ENCODE peak calls at places on chromosomes 2 and 18, in seven cellular contexts. E is tibial artery, C is adrenal gland, R is left lung, Y is A549, I is suprapubic skin, V is A673. K is an unnamed sample. For H3K9me3 and H3K4me1, the result is how much of the 10 kb centered on the place peaks cover.

GRCh38 chr2:205769494-205769848 is 87.2 kb downstream of the NRP2 start:
- DNase-seq in R (no peak), Y (no peak), I (no peak), E (no peak), V (peak), C (no peak), K (peak)

GRCh38 chr2:31163011-31163540 is 24.8 kb upstream of the GALNT14 start:
- DNase-seq in V (no peak), Y (no peak), I (no peak), C (no peak), E (no peak), R (no peak), K (no peak)

GRCh38 chr18:24763765-24764548 is 303.5 kb downstream of the HRH4 start:
- DNase-seq in E (peak), V (peak), Y (no peak), C (no peak), R (no peak), I (no peak), K (no peak)

GRCh38 chr2:165529130-165529529 is 59.6 kb downstream of the CSRNP3 start:
- DNase-seq in E (no peak), C (no peak), I (no peak), V (peak), R (no peak), Y (no peak), K (no peak)

GRCh38 chr2:38925982-38926381 is 36.3 kb downstream of the ARHGEF33 start:
- DNase-seq in Y (no peak), V (no peak), R (no peak), E (no peak), C (no peak), I (no peak), K (no peak)

GRCh38 chr2:17646096-17646554 is 105.6 kb downstream of the VSNL1 start:
- DNase-seq in V (peak), I (no peak), Y (peak), E (peak), R (no peak), C (peak), K (peak)

GRCh38 chr2:205133544-205133943 is 548.8 kb upstream of the NRP2 start:
- DNase-seq in C (peak), Y (no peak), V (peak), E (peak), I (no peak), R (no peak), K (no peak)

GRCh38 chr18:77166523-77166922 is 33.9 kb upstream of the MBP start:
- DNase-seq in V (no peak), I (no peak), E (no peak), R (no peak), C (no peak), Y (no peak), K (no peak)

GRCh38 chr2:68853915-68854314 is 17.3 kb downstream of the BMP10 start:
- DNase-seq in V (no peak), I (no peak), C (no peak), E (no peak), R (no peak), Y (no peak), K (no peak)

GRCh38 chr2:23445450-23445868 is 60.5 kb downstream of the KLHL29 start:
- DNase-seq in Y (no peak), E (no peak), R (no peak), V (no peak), C (peak), I (no peak), K (no peak)

GRCh38 chr2:10777842-10778723 is 34.5 kb downstream of the PDIA6 start:
- DNase-seq in I (peak), Y (no peak), R (peak), V (no peak), E (no peak), C (no peak), K (no peak)

GRCh38 chr2:231704017-231704416 is 4.3 kb upstream of the PTMA start:
- DNase-seq in C (no peak), R (no peak), Y (no peak), V (no peak), I (no peak), E (no peak), K (no peak)

GRCh38 chr2:43215673-43216255 is 10.6 kb downstream of the ZFP36L2 start:
- DNase-seq in R (no peak), V (no peak), C (no peak), E (no peak), Y (no peak), I (no peak), K (no peak)

GRCh38 chr18:40529478-40529877 is 1425.6 kb upstream of the PIK3C3 start:
- DNase-seq in E (no peak), C (no peak), R (no peak), Y (no peak), V (peak), I (no peak), K (no peak)

GRCh38 chr2:205079173-205079572 is 533.9 kb downstream of the PARD3B start:
- DNase-seq in R (no peak), C (no peak), E (no peak), I (no peak), V (no peak), Y (no peak), K (no peak)

GRCh38 chr2:70083344-70084156 is 3.7 kb upstream of the PCBP1 start:
- DNase-seq in E (no peak), Y (no peak), V (no peak), I (peak), C (no peak), R (no peak), K (peak)

GRCh38 chr2:110881908-110882307 is 149.5 kb downstream of the ACOXL start:
- DNase-seq in R (no peak), Y (no peak), I (no peak), E (no peak), C (no peak), V (no peak), K (no peak)

GRCh38 chr18:24011095-24011917 is 3.2 kb upstream of the TTC39C start:
- DNase-seq in R (no peak), C (no peak), Y (no peak), E (no peak), I (no peak), V (no peak), K (no peak)

GRCh38 chr18:77147418-77147852 is 14.9 kb upstream of the MBP start:
- DNase-seq in C (no peak), Y (no peak), V (no peak), R (no peak), E (no peak), I (no peak), K (no peak)

GRCh38 chr2:54577944-54578667 is 122.0 kb downstream of the SPTBN1 start:
- DNase-seq in I (no peak), E (no peak), V (peak), Y (no peak), C (no peak), R (no peak), K (no peak)

GRCh38 chr2:219116776-219117646 is 43.6 kb downstream of the NHEJ1 start:
- DNase-seq in E (no peak), R (no peak), V (no peak), I (no peak), C (no peak), Y (no peak), K (no peak)

GRCh38 chr2:219119422-219120043 is 41.1 kb downstream of the NHEJ1 start:
- DNase-seq in E (peak), R (peak), C (peak), Y (peak), V (peak), I (no peak), K (no peak)

GRCh38 chr2:219122197-219122965 is 38.2 kb downstream of the NHEJ1 start:
- DNase-seq in R (no peak), E (no peak), I (no peak), Y (no peak), C (no peak), V (peak), K (no peak)

GRCh38 chr2:219120082-219120481 is 40.5 kb downstream of the NHEJ1 start:
- DNase-seq in E (no peak), I (no peak), Y (no peak), C (no peak), V (no peak), R (no peak), K (no peak)

DNA sequence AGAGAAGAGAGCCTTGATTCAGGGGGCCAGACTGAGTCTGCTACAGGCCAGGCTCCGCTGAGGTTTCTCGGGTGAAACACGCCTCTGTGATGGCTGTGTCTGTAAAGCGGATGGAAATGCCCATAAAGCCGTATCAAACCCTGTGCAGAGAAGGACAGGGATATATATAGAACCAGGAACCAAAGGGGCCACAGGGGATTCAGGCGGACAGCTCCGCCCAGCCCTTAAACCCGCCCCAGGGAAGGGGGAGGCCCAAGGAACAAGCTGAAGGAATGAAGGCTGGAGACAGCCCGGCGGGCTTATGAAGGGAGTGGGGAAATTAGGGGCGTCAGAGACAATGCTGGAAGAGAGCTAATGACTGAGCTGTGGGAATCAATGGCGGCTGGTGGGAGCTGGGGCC is 42.1 kb downstream of the NHEJ1 start:
- DNase-seq in C (no peak), V (no peak), E (no peak), Y (no peak), R (no peak), I (no peak), K (no peak)
- H3K4me3 ChIP-seq in C (no peak), V (no peak), E (no peak), Y (no peak), R (no peak), I (no peak), K (no peak)

GRCh38 chr2:84776011-84776410 is 104.9 kb downstream of the TRABD2A start:
- DNase-seq in Y (no peak), R (no peak), E (no peak), C (no peak), V (no peak), I (no peak), K (no peak)
- H3K9me3 ChIP-seq in Y (under half), R (under half), E (under half), C (under half), V (under half), I (under half), K (under half)

GRCh38 chr2:159736048-159736447 is 23.7 kb downstream of the MARCHF7 start:
- DNase-seq in E (no peak), Y (no peak), C (no peak), R (no peak), V (no peak), I (no peak), K (no peak)

GRCh38 chr2:159737917-159738296 is 25.6 kb downstream of the MARCHF7 start:
- DNase-seq in Y (no peak), C (no peak), V (no peak), E (no peak), I (no peak), R (peak), K (no peak)

GRCh38 chr2:159737292-159737916 is 25.1 kb downstream of the MARCHF7 start:
- DNase-seq in V (no peak), I (no peak), C (no peak), Y (no peak), E (no peak), R (no peak), K (no peak)

GRCh38 chr2:159738509-159739390 is 26.4 kb downstream of the MARCHF7 start:
- DNase-seq in I (no peak), V (peak), C (no peak), Y (no peak), E (no peak), R (peak), K (no peak)

GRCh38 chr2:159735648-159736047 is 23.3 kb downstream of the MARCHF7 start:
- DNase-seq in Y (no peak), C (no peak), R (no peak), V (no peak), E (no peak), I (no peak), K (no peak)
- H3K4me1 ChIP-seq in Y (under half), C (under half), R (under half), V (under half), E (under half), I (under half), K (under half)

GRCh38 chr2:27087823-27088410 is 1.3 kb downstream of the KHK start:
- DNase-seq in E (no peak), I (no peak), C (no peak), Y (no peak), R (no peak), V (no peak), K (no peak)
- H3K4me3 ChIP-seq in E (no peak), I (no peak), C (no peak), Y (no peak), R (no peak), V (peak), K (no peak)

DNA sequence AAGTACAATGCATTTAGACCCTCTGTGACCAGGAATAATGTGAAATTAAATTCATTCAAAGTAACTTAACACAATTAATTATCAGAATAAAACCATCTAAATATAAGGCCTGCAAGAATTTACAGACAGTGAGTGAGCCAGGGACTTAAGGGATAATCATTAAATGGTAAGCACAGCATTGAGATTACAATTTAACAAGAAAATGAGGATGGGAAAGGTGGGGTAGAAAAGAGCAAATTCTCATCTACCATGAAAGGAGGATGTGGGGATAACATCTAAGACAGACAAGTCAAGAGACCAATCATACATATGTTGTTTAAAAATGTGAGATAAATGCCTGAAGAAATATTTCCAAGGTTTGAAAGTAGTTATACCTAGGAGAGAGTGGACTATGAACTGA is 259.3 kb upstream of the NT5C1B start:
- DNase-seq in Y (no peak), I (no peak), E (no peak), V (no peak), C (no peak), R (no peak), K (no peak)
- H3K9me3 ChIP-seq in Y (under half), I (under half), E (under half), V (under half), C (under half), R (under half), K (under half)

GRCh38 chr2:98771264-98771663 is 40.3 kb upstream of the MGAT4A start:
- DNase-seq in R (no peak), I (no peak), Y (no peak), V (no peak), C (no peak), E (no peak), K (no peak)
- H3K4me1 ChIP-seq in R (half or more), I (under half), Y (under half), V (under half), C (under half), E (under half), K (under half)

GRCh38 chr2:216553093-216553478 is 54.4 kb downstream of the RPL37A start:
- DNase-seq in E (no peak), I (no peak), C (no peak), R (no peak), Y (no peak), V (no peak), K (no peak)
- H3K4me3 ChIP-seq in E (no peak), I (no peak), C (no peak), R (no peak), Y (no peak), V (no peak), K (no peak)

GRCh38 chr2:172535119-172535518 is 20.8 kb upstream of the PDK1 start:
- DNase-seq in V (no peak), Y (no peak), R (no peak), E (no peak), I (no peak), C (no peak), K (no peak)
- H3K9me3 ChIP-seq in V (under half), Y (under half), R (under half), E (under half), I (under half), C (under half), K (under half)

GRCh38 chr2:224883700-224884099 is 158.6 kb downstream of the DOCK10 start:
- DNase-seq in E (no peak), V (no peak), I (no peak), R (no peak), Y (no peak), C (no peak), K (no peak)
- H3K4me1 ChIP-seq in E (under half), V (under half), I (under half), R (half or more), Y (half or more), C (under half), K (half or more)

GRCh38 chr2:224444783-224445182 is 42.9 kb upstream of the FAM124B start:
- DNase-seq in R (no peak), E (no peak), V (no peak), C (no peak), I (no peak), Y (no peak), K (no peak)

GRCh38 chr2:224444011-224444410 is 42.1 kb upstream of the FAM124B start:
- DNase-seq in I (no peak), Y (no peak), C (no peak), E (no peak), R (no peak), V (peak), K (peak)

GRCh38 chr2:224448236-224448635 is 46.3 kb upstream of the FAM124B start:
- DNase-seq in R (no peak), Y (no peak), C (no peak), V (no peak), I (no peak), E (no peak), K (no peak)

GRCh38 chr2:224453892-224454291 is 52.0 kb upstream of the FAM124B start:
- DNase-seq in V (no peak), I (no peak), Y (no peak), E (no peak), C (no peak), R (no peak), K (no peak)

DNA sequence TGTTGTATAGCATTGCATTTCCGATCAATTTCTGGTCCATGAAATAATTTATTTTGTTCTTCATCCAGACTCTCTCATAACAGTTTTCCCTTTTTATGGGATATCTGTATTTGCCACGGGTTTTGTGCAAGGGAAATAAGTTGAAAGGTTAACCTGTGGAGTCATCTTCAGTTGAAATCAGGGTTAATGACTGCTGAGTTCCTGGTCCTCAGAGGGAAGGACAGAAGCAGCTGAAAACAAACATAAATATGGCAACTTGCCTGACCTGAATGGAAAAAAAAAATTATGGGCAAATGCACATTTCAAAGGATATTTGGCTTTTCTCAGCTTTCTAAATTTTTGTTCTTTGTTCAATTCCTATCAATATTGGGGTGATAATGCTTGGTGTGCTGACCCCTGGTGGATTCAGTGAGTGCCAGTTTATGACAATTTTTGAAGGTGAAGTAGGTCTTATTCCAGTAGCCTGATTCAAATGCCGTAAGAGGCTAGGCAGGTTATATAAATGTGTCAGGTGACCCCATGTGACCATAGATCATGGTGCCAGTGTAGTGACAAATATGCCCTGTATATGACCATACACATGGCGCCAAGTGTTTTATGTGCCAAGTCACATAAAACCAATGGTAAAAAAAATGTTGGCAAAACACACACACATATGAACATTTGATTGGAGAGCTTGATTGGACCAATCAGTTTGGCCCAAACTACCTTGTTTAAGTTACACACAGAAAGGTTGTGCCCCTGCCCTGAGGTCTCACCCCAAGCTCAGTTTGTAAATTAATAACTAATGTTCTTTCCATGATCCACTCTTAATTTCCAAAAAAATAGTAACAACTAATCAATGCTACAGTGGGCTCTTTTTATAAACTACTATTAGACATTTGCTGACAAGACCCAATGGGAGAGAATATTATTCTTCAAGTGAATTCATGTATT is 47.6 kb upstream of the FAM124B start:
- DNase-seq in Y (peak), E (no peak), C (no peak), V (peak), R (no peak), I (no peak), K (no peak)
- H3K4me3 ChIP-seq in Y (no peak), E (no peak), C (no peak), V (no peak), R (no peak), I (no peak), K (no peak)